ENCODE peak calls at places on chromosomes 1 and 21, in ten cellular contexts. J is H1, M is OCI-LY7, G is endothelial cell of umbilical vein, Q is ovary, X is body of pancreas, Z is lower lobe of right lung, N is bronchial epithelial cell, F is kidney epithelial cell, U is cardiac muscle cell. H is an unnamed sample. For H3K36me3, the result is how much of the 10 kb centered on the place peaks cover.

GRCh38 chr1:42949312-42950145 is 9.1 kb downstream of the SLC2A1 start:
- DNase-seq in J (no peak), M (peak), G (peak), Q (no peak), X (no peak), Z (no peak), N (no peak), F (no peak), U (peak), H (no peak)

GRCh38 chr1:29117381-29117780 is 6.3 kb downstream of the TMEM200B start:
- DNase-seq in J (no peak), M (no peak), G (no peak), Q (no peak), X (no peak), Z (no peak), N (no peak), F (no peak), U (no peak), H (no peak)

GRCh38 chr1:158330390-158330789 is 941 bp downstream of the CD1B start:
- DNase-seq in J (no peak), M (no peak), G (no peak), Q (no peak), X (no peak), Z (no peak), N (no peak), F (no peak), U (no peak), H (no peak)

GRCh38 chr1:201586806-201587205 is 47.9 kb downstream of the NAV1 start:
- DNase-seq in J (no peak), M (no peak), G (no peak), Q (no peak), X (no peak), Z (no peak), N (no peak), F (no peak), U (no peak), H (no peak)

GRCh38 chr1:153534933-153535663 is 693 bp downstream of the S100A6 start:
- DNase-seq in J (no peak), M (no peak), G (peak), Q (peak), X (peak), Z (peak), N (no peak), F (no peak), U (no peak), H (no peak)

GRCh38 chr1:192516776-192517297 is 58.7 kb upstream of the RGS1 start:
- DNase-seq in J (no peak), M (peak), G (no peak), Q (no peak), X (peak), Z (no peak), N (peak), F (peak), U (no peak), H (no peak)

GRCh38 chr1:223180803-223181321 is 37.8 kb upstream of the TLR5 start:
- DNase-seq in J (no peak), M (no peak), G (no peak), Q (no peak), X (peak), Z (no peak), N (peak), F (no peak), U (no peak), H (no peak)

GRCh38 chr21:46096596-46096981 is 1.3 kb upstream of the COL6A2 start:
- DNase-seq in J (no peak), M (no peak), G (no peak), Q (peak), X (no peak), Z (no peak), N (no peak), F (no peak), U (no peak), H (no peak)

GRCh38 chr1:92211166-92211565 is 6.5 kb upstream of the C1orf146 start:
- DNase-seq in J (no peak), M (no peak), G (no peak), Q (no peak), X (no peak), Z (no peak), N (peak), F (peak), U (no peak), H (no peak)

GRCh38 chr1:235864965-235865525 is 1.7 kb downstream of the LYST start:
- DNase-seq in J (no peak), M (no peak), G (no peak), Q (no peak), X (no peak), Z (no peak), N (no peak), F (no peak), U (no peak), H (no peak)

GRCh38 chr1:99869723-99870122 is 19.6 kb downstream of the AGL start:
- DNase-seq in J (no peak), M (no peak), G (no peak), Q (no peak), X (no peak), Z (no peak), N (no peak), F (no peak), U (no peak), H (no peak)

GRCh38 chr1:79353224-79353623 is 346.7 kb upstream of the ADGRL4 start:
- DNase-seq in J (no peak), M (peak), G (peak), Q (no peak), X (peak), Z (no peak), N (peak), F (no peak), U (peak), H (no peak)

GRCh38 chr1:119646521-119647227 is 1.4 kb downstream of the ZNF697 start:
- DNase-seq in J (no peak), M (no peak), G (peak), Q (no peak), X (no peak), Z (no peak), N (peak), F (peak), U (no peak), H (no peak)

GRCh38 chr1:158506369-158506987 is 34.5 kb downstream of the OR10R2 start:
- DNase-seq in J (peak), M (peak), G (peak), Q (no peak), X (peak), Z (peak), N (peak), F (no peak), U (peak), H (no peak)

GRCh38 chr1:223001653-223002634 is 141.1 kb downstream of the TLR5 start:
- DNase-seq in J (no peak), M (no peak), G (no peak), Q (no peak), X (no peak), Z (no peak), N (peak), F (no peak), U (no peak), H (no peak)

GRCh38 chr1:225430301-225430700 is 2.5 kb upstream of the LBR start:
- DNase-seq in J (no peak), M (no peak), G (peak), Q (no peak), X (no peak), Z (no peak), N (no peak), F (no peak), U (no peak), H (no peak)

GRCh38 chr1:174445351-174445750 is 2.4 kb upstream of the GPR52 start:
- DNase-seq in J (no peak), M (no peak), G (no peak), Q (no peak), X (no peak), Z (no peak), N (no peak), F (no peak), U (no peak), H (no peak)

GRCh38 chr1:51331206-51332100 is 1.1 kb upstream of the TTC39A start:
- DNase-seq in J (no peak), M (no peak), G (peak), Q (no peak), X (peak), Z (no peak), N (peak), F (peak), U (peak), H (no peak)

GRCh38 chr21:45325206-45326168 is 37.8 kb upstream of the POFUT2 start:
- DNase-seq in J (no peak), M (no peak), G (no peak), Q (peak), X (no peak), Z (peak), N (no peak), F (no peak), U (no peak), H (no peak)

GRCh38 chr21:40548134-40548533 is 298.8 kb downstream of the DSCAM start:
- DNase-seq in J (peak), M (no peak), G (no peak), Q (no peak), X (no peak), Z (no peak), N (no peak), F (no peak), U (no peak), H (no peak)

GRCh38 chr1:87869563-87869962 is 540.9 kb downstream of the LMO4 start:
- DNase-seq in J (no peak), M (no peak), G (peak), Q (no peak), X (no peak), Z (no peak), N (peak), F (peak), U (no peak), H (peak)

GRCh38 chr1:33586111-33586510 is 113.7 kb downstream of the ZSCAN20 start:
- DNase-seq in J (no peak), M (no peak), G (no peak), Q (no peak), X (no peak), Z (no peak), N (peak), F (peak), U (no peak), H (peak)

GRCh38 chr1:188129856-188130838 is 1301.4 kb downstream of the PLA2G4A start:
- DNase-seq in J (no peak), M (no peak), G (no peak), Q (no peak), X (no peak), Z (no peak), N (no peak), F (no peak), U (no peak), H (no peak)

GRCh38 chr1:29669488-29669871 is 433.2 kb downstream of the PTPRU start:
- DNase-seq in J (no peak), M (no peak), G (no peak), Q (no peak), X (no peak), Z (no peak), N (no peak), F (no peak), U (no peak), H (no peak)

GRCh38 chr1:102790997-102791396 is 317.3 kb downstream of the COL11A1 start:
- DNase-seq in J (no peak), M (no peak), G (no peak), Q (no peak), X (no peak), Z (no peak), N (no peak), F (no peak), U (no peak), H (no peak)

GRCh38 chr1:46983825-46984586 is 39.5 kb upstream of the CYP4X1 start:
- DNase-seq in J (no peak), M (no peak), G (no peak), Q (no peak), X (no peak), Z (no peak), N (no peak), F (no peak), U (no peak), H (no peak)

GRCh38 chr1:98005326-98006010 is 84.6 kb upstream of the DPYD start:
- DNase-seq in J (no peak), M (no peak), G (peak), Q (no peak), X (no peak), Z (no peak), N (peak), F (no peak), U (no peak), H (no peak)

GRCh38 chr21:42495027-42495426 is 997 bp downstream of the RSPH1 start:
- DNase-seq in J (no peak), M (no peak), G (no peak), Q (no peak), X (no peak), Z (no peak), N (no peak), F (no peak), U (no peak), H (no peak)
- H3K4me3 ChIP-seq in J (no peak), M (peak), G (no peak), Q (no peak), X (no peak), Z (peak), N (no peak), F (no peak), U (no peak), H (no peak)

DNA sequence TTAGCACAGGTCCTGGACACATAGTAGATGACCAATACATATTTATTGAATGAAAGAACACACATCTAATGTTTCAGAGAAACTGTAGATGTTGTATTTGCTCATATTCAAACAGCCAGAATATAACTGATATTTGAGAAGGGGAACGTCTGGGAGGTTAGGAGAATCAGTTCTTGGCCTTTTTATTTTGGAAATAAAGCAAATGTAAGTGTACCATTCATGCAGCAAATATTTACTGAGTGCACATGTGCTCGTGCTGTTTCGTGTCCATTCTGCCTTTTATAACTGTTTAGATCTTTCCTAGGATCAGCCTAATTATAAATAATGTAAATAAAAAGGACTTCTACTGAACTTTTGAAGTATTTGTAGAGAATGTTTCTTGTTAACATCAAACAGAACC is 103.8 kb downstream of the GREM2 start:
- DNase-seq in J (no peak), M (no peak), G (no peak), Q (no peak), X (no peak), Z (no peak), N (no peak), F (no peak), U (no peak), H (no peak)
- TF ChIP-seq CTCF in J (no peak), M (no peak), G (no peak), Q (no peak), X (no peak), Z (no peak), N (no peak), F (no peak), U (no peak), H (no peak)

GRCh38 chr1:39569034-39569433 is 7.6 kb downstream of the PABPC4 start:
- DNase-seq in J (no peak), M (no peak), G (no peak), Q (no peak), X (peak), Z (no peak), N (no peak), F (no peak), U (peak), H (no peak)

GRCh38 chr1:39566441-39567137 is 10.0 kb downstream of the PABPC4 start:
- DNase-seq in J (no peak), M (no peak), G (no peak), Q (no peak), X (peak), Z (no peak), N (no peak), F (no peak), U (no peak), H (no peak)

GRCh38 chr1:39570477-39571177 is 6.0 kb downstream of the PABPC4 start:
- DNase-seq in J (no peak), M (no peak), G (no peak), Q (no peak), X (no peak), Z (no peak), N (no peak), F (no peak), U (no peak), H (no peak)

GRCh38 chr1:39567302-39567701 is 9.3 kb downstream of the PABPC4 start:
- DNase-seq in J (no peak), M (no peak), G (no peak), Q (no peak), X (peak), Z (no peak), N (no peak), F (no peak), U (no peak), H (no peak)

GRCh38 chr1:39568208-39568607 is 8.4 kb downstream of the PABPC4 start:
- DNase-seq in J (no peak), M (no peak), G (no peak), Q (no peak), X (no peak), Z (no peak), N (no peak), F (no peak), U (no peak), H (no peak)
- H3K36me3 ChIP-seq in J (half or more), M (half or more), G (half or more), Q (under half), X (under half), Z (half or more), N (half or more), F (under half), U (half or more), H (under half)

DNA sequence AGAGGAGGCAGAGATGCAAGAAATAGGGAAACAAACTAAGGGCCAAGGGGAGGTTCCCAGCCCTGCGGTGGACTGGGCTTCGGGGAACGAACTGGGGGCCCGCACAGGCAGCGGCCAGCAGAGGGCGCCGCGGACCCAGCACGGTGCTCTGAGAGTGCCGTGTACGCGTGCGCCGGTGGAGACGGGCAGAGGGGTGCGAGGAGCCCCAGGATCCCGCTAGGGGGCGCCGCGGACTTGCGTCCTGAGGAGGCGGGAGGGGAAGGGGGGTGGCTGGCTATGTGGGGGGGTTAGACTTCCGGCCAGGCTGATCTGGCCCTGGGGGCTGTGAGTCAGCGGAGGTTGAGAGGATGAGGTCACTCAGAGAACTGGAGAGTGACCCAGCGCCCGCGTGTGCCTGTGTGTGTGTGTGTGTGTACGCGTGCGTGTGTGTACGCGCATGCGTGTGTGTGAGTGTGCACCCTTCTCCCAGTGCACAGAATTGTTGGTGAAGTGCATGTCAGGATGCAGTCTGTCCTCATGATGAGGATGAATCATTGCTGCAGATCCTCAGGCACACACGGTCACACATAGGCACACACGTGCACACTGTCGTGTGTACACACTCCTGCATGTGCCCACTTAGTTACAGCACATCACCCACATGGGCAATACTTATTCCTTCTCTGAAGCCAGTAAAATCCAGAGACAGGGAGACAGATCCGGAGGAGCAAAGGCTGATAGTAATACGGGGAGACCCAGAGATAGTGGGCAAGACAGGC is 17.0 kb downstream of the NES start:
- DNase-seq in J (peak), M (peak), G (peak), Q (peak), X (peak), Z (peak), N (peak), F (peak), U (peak), H (peak)
- H3K4me3 ChIP-seq in J (no peak), M (no peak), G (peak), Q (no peak), X (no peak), Z (peak), N (no peak), F (peak), U (no peak), H (no peak)